ENCODE peak calls at places on chromosomes 7 and 10, in eight cellular contexts. N is activated T-helper 9 cell treated with anti-CD3 and anti-CD28 coated beads, Interleukin-2, amount 50 U/mL, for 16 hours; I is activated naive CD4-positive, alpha-beta T cell treated with anti-CD3 and anti-CD28 coated beads, Interleukin-2, amount 10 ng/mL, durations not matched to agents 7 days and 5 days; V is Calu3; Q is RWPE1; G is HuH-7.5; P is NCI-H510A treated with DMSO at 0.1 percent for 48 hours; T is C1 segment of cervical spinal cord. W is an unnamed sample.
A peak's percentile ranks its signal among the peaks of the same experiment; 100 is the strongest.

GRCh38 chr10:62851449-62851848 is 35.3 kb upstream of the EGR2 start:
- DNase-seq in N (no peak), I (no peak), V (no peak), Q (no peak), G (no peak), P (no peak), T (no peak), W (no peak)

GRCh38 chr10:128528781-128529180 is 402.6 kb upstream of the MKI67 start:
- DNase-seq in N (no peak), I (no peak), V (no peak), Q (no peak), G (no peak), P (no peak), T (no peak), W (no peak)

GRCh38 chr7:113487925-113488731 is 369.8 kb upstream of the SMIM30 start:
- DNase-seq in N (no peak), I (no peak), V (no peak), Q (no peak), G (no peak), P (no peak), T (no peak), W (no peak)

GRCh38 chr7:44541876-44542610 is 913 bp upstream of the NPC1L1 start:
- DNase-seq in N (no peak), I (no peak), V (no peak), Q (no peak), G (no peak), P (no peak), T (no peak), W (peak; percentile 35)

GRCh38 chr7:73778801-73779389 is 8.8 kb upstream of the CLDN3 start:
- DNase-seq in N (no peak), I (no peak), V (no peak), Q (no peak), G (no peak), P (no peak), T (no peak), W (peak; percentile 22)

GRCh38 chr7:3168370-3168769 is 124.7 kb upstream of the CARD11 start:
- DNase-seq in N (no peak), I (no peak), V (no peak), Q (no peak), G (no peak), P (no peak), T (no peak), W (no peak)

GRCh38 chr10:133258818-133259602 is 17.7 kb downstream of the ADAM8 start:
- DNase-seq in N (peak; percentile 77), I (peak; percentile 91), V (peak; percentile 78), Q (peak; percentile 95), G (no peak), P (no peak), T (no peak), W (peak; percentile 92)

GRCh38 chr10:128035557-128035973 is 90.7 kb downstream of the MKI67 start:
- DNase-seq in N (peak; percentile 43), I (peak; percentile 76), V (peak; percentile 54), Q (no peak), G (peak; percentile 55), P (no peak), T (no peak), W (peak; percentile 71)

GRCh38 chr10:47082055-47082784 is 171.0 kb downstream of the PTPN20 start:
- DNase-seq in N (no peak), I (no peak), V (no peak), Q (no peak), G (no peak), P (no peak), T (no peak), W (no peak)

GRCh38 chr10:76089626-76090185 is 658.3 kb downstream of the LRMDA start:
- DNase-seq in N (no peak), I (no peak), V (no peak), Q (no peak), G (no peak), P (no peak), T (no peak), W (no peak)

GRCh38 chr10:125037145-125037544 is 95.2 kb downstream of the ZRANB1 start:
- DNase-seq in N (no peak), I (no peak), V (no peak), Q (peak; percentile 97), G (no peak), P (peak; percentile 45), T (no peak), W (no peak)

GRCh38 chr10:3331680-3332230 is 159.2 kb upstream of the PITRM1 start:
- DNase-seq in N (no peak), I (no peak), V (no peak), Q (no peak), G (no peak), P (no peak), T (no peak), W (no peak)

GRCh38 chr7:121132940-121133339 is 144.4 kb downstream of the CPED1 start:
- DNase-seq in N (no peak), I (no peak), V (no peak), Q (no peak), G (no peak), P (no peak), T (no peak), W (no peak)

GRCh38 chr7:145462463-145462862 is 626.6 kb upstream of the TPK1 start:
- DNase-seq in N (no peak), I (no peak), V (no peak), Q (no peak), G (no peak), P (no peak), T (no peak), W (no peak)

GRCh38 chr10:95387383-95387782 is 96.6 kb upstream of the PDLIM1 start:
- DNase-seq in N (no peak), I (no peak), V (no peak), Q (no peak), G (no peak), P (no peak), T (no peak), W (no peak)

GRCh38 chr7:77995717-77996116 is 197.1 kb downstream of the PHTF2 start:
- DNase-seq in N (no peak), I (no peak), V (no peak), Q (no peak), G (no peak), P (no peak), T (no peak), W (no peak)

GRCh38 chr7:50142421-50143113 is 49.5 kb upstream of the ZPBP start:
- DNase-seq in N (no peak), I (peak; percentile 55), V (peak; percentile 29), Q (no peak), G (no peak), P (peak; percentile 65), T (no peak), W (no peak)

GRCh38 chr7:51141451-51141971 is 175.1 kb downstream of the COBL start:
- DNase-seq in N (no peak), I (peak; percentile 30), V (peak; percentile 56), Q (peak; percentile 60), G (peak; percentile 20), P (peak; percentile 78), T (no peak), W (no peak)

GRCh38 chr7:24756545-24756988 is 697 bp downstream of the GSDME start:
- DNase-seq in N (no peak), I (no peak), V (no peak), Q (peak; percentile 40), G (peak; percentile 40), P (peak; percentile 30), T (no peak), W (no peak)

GRCh38 chr7:133135451-133135850 is 53.6 kb upstream of the CHCHD3 start:
- DNase-seq in N (no peak), I (no peak), V (no peak), Q (no peak), G (no peak), P (no peak), T (no peak), W (no peak)

GRCh38 chr10:90658791-90659190 is 199.0 kb downstream of the HTR7 start:
- DNase-seq in N (no peak), I (no peak), V (no peak), Q (no peak), G (no peak), P (no peak), T (no peak), W (no peak)

GRCh38 chr7:69070476-69070875 is 527.8 kb upstream of the AUTS2 start:
- DNase-seq in N (no peak), I (no peak), V (no peak), Q (no peak), G (no peak), P (no peak), T (no peak), W (no peak)

GRCh38 chr7:17696422-17696821 is 243.9 kb downstream of the SNX13 start:
- DNase-seq in N (no peak), I (no peak), V (peak; percentile 86), Q (peak; percentile 91), G (peak; percentile 57), P (no peak), T (no peak), W (no peak)

GRCh38 chr7:152847491-152847890 is 87.9 kb downstream of the ACTR3B start:
- DNase-seq in N (no peak), I (no peak), V (no peak), Q (no peak), G (no peak), P (no peak), T (no peak), W (no peak)

GRCh38 chr10:119115921-119116320 is 12.0 kb downstream of the DENND10 start:
- DNase-seq in N (no peak), I (no peak), V (no peak), Q (no peak), G (no peak), P (no peak), T (no peak), W (no peak)

GRCh38 chr10:133026171-133026570 is 61.6 kb upstream of the ADGRA1 start:
- DNase-seq in N (no peak), I (no peak), V (no peak), Q (no peak), G (no peak), P (no peak), T (no peak), W (no peak)

GRCh38 chr7:32536585-32536984 is 41.3 kb downstream of the AVL9 start:
- DNase-seq in N (no peak), I (no peak), V (peak; percentile 36), Q (peak; percentile 51), G (no peak), P (no peak), T (no peak), W (no peak)

GRCh38 chr10:131090761-131091661 is 220.5 kb downstream of the TCERG1L start:
- DNase-seq in N (no peak), I (no peak), V (no peak), Q (no peak), G (no peak), P (peak; percentile 82), T (no peak), W (no peak)

GRCh38 chr7:485188-486081 is 34.2 kb downstream of the PDGFA start:
- DNase-seq in N (no peak), I (no peak), V (peak; percentile 44), Q (no peak), G (no peak), P (no peak), T (no peak), W (peak; percentile 77)

GRCh38 chr10:116866987-116867595 is 17.8 kb downstream of the ENO4 start:
- DNase-seq in N (no peak), I (no peak), V (no peak), Q (no peak), G (no peak), P (no peak), T (no peak), W (no peak)

GRCh38 chr10:23158370-23158769 is 33.7 kb upstream of the PTF1A start:
- DNase-seq in N (no peak), I (peak; percentile 54), V (peak; percentile 54), Q (peak; percentile 79), G (peak; percentile 62), P (peak; percentile 54), T (no peak), W (no peak)

GRCh38 chr7:63900394-63901203 is 98.0 kb upstream of the ZNF722 start:
- DNase-seq in N (peak; percentile 82), I (peak; percentile 94), V (peak; percentile 67), Q (no peak), G (no peak), P (peak; percentile 81), T (peak; percentile 59), W (peak; percentile 95)

GRCh38 chr10:47049906-47050305 is 138.7 kb downstream of the PTPN20 start:
- DNase-seq in N (no peak), I (no peak), V (no peak), Q (no peak), G (no peak), P (no peak), T (no peak), W (peak; percentile 43)

GRCh38 chr10:59134302-59134701 is 42.1 kb upstream of the PHYHIPL start:
- DNase-seq in N (no peak), I (no peak), V (no peak), Q (no peak), G (no peak), P (no peak), T (no peak), W (no peak)

W was measured in upper lobe of right lung.